ENCODE peak calls at places on chromosomes 2 and 18, in five cellular contexts. H, A, G, B and Y are unnamed samples.

GRCh38 chr2:75309596-75310290 is 110.4 kb upstream of the TACR1 start:
- DNase-seq in B (no peak), H (no peak), G (no peak), A (no peak), Y (no peak)

GRCh38 chr2:149894760-149895159 is 307.2 kb upstream of the MMADHC start:
- DNase-seq in A (no peak), G (no peak), H (no peak), B (no peak), Y (no peak)

GRCh38 chr2:118059919-118060478 is 28.3 kb upstream of the INSIG2 start:
- DNase-seq in A (peak), H (no peak), G (no peak), B (no peak), Y (no peak)

GRCh38 chr18:79509536-79509930 is 113.8 kb downstream of the NFATC1 start:
- DNase-seq in A (no peak), H (no peak), B (no peak), G (no peak), Y (no peak)

GRCh38 chr2:207434903-207435302 is 94.9 kb upstream of the CREB1 start:
- DNase-seq in A (no peak), G (no peak), B (no peak), H (no peak), Y (no peak)

GRCh38 chr2:231929961-231930600 is 3.9 kb upstream of the NPPC start:
- DNase-seq in B (no peak), A (peak), H (peak), G (peak), Y (no peak)

GRCh38 chr18:3649559-3650426 is 199.8 kb downstream of the TGIF1 start:
- DNase-seq in A (peak), H (no peak), G (no peak), B (no peak), Y (no peak)

GRCh38 chr2:236051351-236051750 is 116.8 kb downstream of the GBX2 start:
- DNase-seq in B (no peak), G (no peak), A (no peak), H (no peak), Y (no peak)

GRCh38 chr2:28753043-28753683 is 1.5 kb downstream of the PPP1CB start:
- DNase-seq in G (peak), H (peak), B (peak), A (peak), Y (peak)

GRCh38 chr18:11908182-11909080 is at the start of gene MPPE1:
- DNase-seq in A (peak), B (peak), G (peak), H (peak), Y (peak)

GRCh38 chr2:215425021-215425782 is 10.7 kb downstream of the FN1 start:
- DNase-seq in A (peak), H (no peak), G (no peak), B (no peak), Y (no peak)

GRCh38 chr2:230423851-230424458 is 8.0 kb downstream of the SP100 start:
- DNase-seq in G (no peak), H (no peak), B (no peak), A (peak), Y (no peak)

GRCh38 chr18:63817441-63818051 is 42.3 kb downstream of the SERPINB7 start:
- DNase-seq in H (no peak), B (no peak), G (no peak), A (peak), Y (no peak)

GRCh38 chr18:24362757-24363156 is 34.9 kb downstream of the OSBPL1A start:
- DNase-seq in G (no peak), H (no peak), B (no peak), A (no peak), Y (no peak)

GRCh38 chr2:189191766-189192165 is 12.2 kb upstream of the COL5A2 start:
- DNase-seq in B (no peak), G (no peak), A (peak), H (no peak), Y (no peak)

GRCh38 chr2:119417898-119418297 is 13.8 kb upstream of the TMEM37 start:
- DNase-seq in B (no peak), H (no peak), G (no peak), A (no peak), Y (no peak)

GRCh38 chr2:227862227-227862740 is 9.1 kb upstream of the DAW1 start:
- DNase-seq in A (peak), G (no peak), B (no peak), H (no peak), Y (peak)

GRCh38 chr2:25929789-25930473 is 51.6 kb upstream of the ASXL2 start:
- DNase-seq in A (no peak), H (no peak), G (no peak), B (no peak), Y (no peak)

GRCh38 chr18:22543764-22544163 is 126.0 kb upstream of the CTAGE1 start:
- DNase-seq in A (peak), B (no peak), G (no peak), H (no peak), Y (no peak)

GRCh38 chr2:213065583-213066444 is 85.6 kb downstream of the IKZF2 start:
- DNase-seq in B (no peak), G (no peak), H (no peak), A (peak), Y (peak)

GRCh38 chr2:218832520-218832919 is 917 bp upstream of the PRKAG3 start:
- DNase-seq in B (no peak), A (peak), G (no peak), H (no peak), Y (no peak)

GRCh38 chr2:173667415-173667814 is 297.8 kb downstream of the SP3 start:
- DNase-seq in G (no peak), B (no peak), A (no peak), H (no peak), Y (no peak)

GRCh38 chr2:75481041-75481836 is 79.5 kb downstream of the EVA1A start:
- DNase-seq in B (no peak), A (peak), H (no peak), G (no peak), Y (no peak)

GRCh38 chr2:7732497-7732896 is 815.3 kb downstream of the RNF144A start:
- DNase-seq in A (no peak), B (no peak), G (no peak), H (no peak), Y (no peak)

GRCh38 chr18:9900699-9901098 is 13.1 kb upstream of the VAPA start:
- DNase-seq in G (no peak), H (no peak), B (no peak), A (no peak), Y (no peak)

GRCh38 chr2:106115250-106115649 is 78.9 kb downstream of the UXS1 start:
- DNase-seq in A (peak), G (no peak), H (no peak), B (no peak), Y (no peak)

GRCh38 chr2:47274054-47274779 is 119.1 kb upstream of the STPG4 start:
- DNase-seq in H (no peak), G (no peak), A (peak), B (no peak), Y (no peak)

GRCh38 chr2:195898505-195898904 is 170.1 kb downstream of the DNAH7 start:
- DNase-seq in B (no peak), G (no peak), A (peak), H (no peak), Y (peak)

GRCh38 chr18:38940863-38941531 is 1375.4 kb upstream of the CELF4 start:
- DNase-seq in G (peak), B (peak), A (peak), H (peak), Y (no peak)